ENCODE peak calls at places on chromosomes 7 and 10, in ten cellular contexts. B is neural progenitor cell; L is upper lobe of right lung; O is suprapubic skin; T is CD4-positive, alpha-beta T cell; Q is H9; E is transverse colon; K is HCT116; A is mesenchymal stem cell; F is naive thymus-derived CD4-positive, alpha-beta T cell. J is an unnamed sample.

GRCh38 chr7:142894112-142894835 is 8.7 kb upstream of the TRPV6 start:
- DNase-seq in T (no peak), B (no peak), F (no peak), A (no peak), K (no peak), E (no peak), Q (peak; percentile 15), O (peak; percentile 54), L (no peak), J (no peak)

GRCh38 chr7:95411036-95411435 is 14.9 kb upstream of the PON3 start:
- DNase-seq in K (no peak), B (no peak), E (no peak), T (no peak), L (no peak), Q (no peak), A (peak; percentile 45), F (no peak), O (no peak), J (no peak)

GRCh38 chr7:18610331-18610948 is 114.9 kb downstream of the HDAC9 start:
- DNase-seq in Q (peak; percentile 42), A (peak; percentile 35), F (no peak), L (no peak), E (no peak), O (no peak), B (peak; percentile 64), K (peak; percentile 44), T (no peak), J (no peak)

GRCh38 chr10:26448706-26449435 is 10.7 kb downstream of the APBB1IP start:
- DNase-seq in E (peak; percentile 60), T (peak; percentile 60), K (no peak), B (no peak), L (no peak), Q (no peak), F (peak; percentile 83), A (no peak), O (no peak), J (no peak)

GRCh38 chr10:6201511-6201975 is 1.2 kb upstream of the PFKFB3 start:
- DNase-seq in O (peak; percentile 90), E (peak; percentile 80), B (peak; percentile 88), K (no peak), L (peak; percentile 87), F (peak; percentile 86), A (peak; percentile 54), Q (peak; percentile 59), T (peak; percentile 85), J (peak; percentile 41)

GRCh38 chr7:91553410-91553895 is 289.2 kb downstream of the FZD1 start:
- DNase-seq in Q (no peak), K (no peak), F (no peak), O (no peak), B (no peak), E (no peak), T (no peak), L (no peak), A (no peak), J (no peak)

GRCh38 chr7:35250941-35251340 is 3.0 kb downstream of the TBX20 start:
- DNase-seq in F (no peak), K (no peak), B (no peak), O (no peak), Q (no peak), L (no peak), T (no peak), A (no peak), E (no peak), J (no peak)

GRCh38 chr10:52004342-52004949 is 305.1 kb upstream of the CSTF2T start:
- DNase-seq in Q (no peak), L (no peak), T (no peak), O (no peak), B (peak; percentile 63), A (peak; percentile 58), E (no peak), F (no peak), K (peak; percentile 22), J (no peak)

GRCh38 chr7:2873686-2874551 is 29.8 kb upstream of the GNA12 start:
- DNase-seq in T (no peak), Q (peak; percentile 94), A (peak; percentile 93), E (no peak), L (no peak), K (peak; percentile 81), F (no peak), O (no peak), B (peak; percentile 30), J (peak; percentile 91)
- H3K27ac ChIP-seq in T (no peak overlapping the region), Q (peak overlapping the region; percentile 31), A (peak overlapping the region; percentile 83), E (no peak overlapping the region), L (no peak overlapping the region), K (no peak overlapping the region), F (no peak overlapping the region), O (no peak overlapping the region), B (peak overlapping the region; percentile 47), J (peak overlapping the region; percentile 95)

DNA sequence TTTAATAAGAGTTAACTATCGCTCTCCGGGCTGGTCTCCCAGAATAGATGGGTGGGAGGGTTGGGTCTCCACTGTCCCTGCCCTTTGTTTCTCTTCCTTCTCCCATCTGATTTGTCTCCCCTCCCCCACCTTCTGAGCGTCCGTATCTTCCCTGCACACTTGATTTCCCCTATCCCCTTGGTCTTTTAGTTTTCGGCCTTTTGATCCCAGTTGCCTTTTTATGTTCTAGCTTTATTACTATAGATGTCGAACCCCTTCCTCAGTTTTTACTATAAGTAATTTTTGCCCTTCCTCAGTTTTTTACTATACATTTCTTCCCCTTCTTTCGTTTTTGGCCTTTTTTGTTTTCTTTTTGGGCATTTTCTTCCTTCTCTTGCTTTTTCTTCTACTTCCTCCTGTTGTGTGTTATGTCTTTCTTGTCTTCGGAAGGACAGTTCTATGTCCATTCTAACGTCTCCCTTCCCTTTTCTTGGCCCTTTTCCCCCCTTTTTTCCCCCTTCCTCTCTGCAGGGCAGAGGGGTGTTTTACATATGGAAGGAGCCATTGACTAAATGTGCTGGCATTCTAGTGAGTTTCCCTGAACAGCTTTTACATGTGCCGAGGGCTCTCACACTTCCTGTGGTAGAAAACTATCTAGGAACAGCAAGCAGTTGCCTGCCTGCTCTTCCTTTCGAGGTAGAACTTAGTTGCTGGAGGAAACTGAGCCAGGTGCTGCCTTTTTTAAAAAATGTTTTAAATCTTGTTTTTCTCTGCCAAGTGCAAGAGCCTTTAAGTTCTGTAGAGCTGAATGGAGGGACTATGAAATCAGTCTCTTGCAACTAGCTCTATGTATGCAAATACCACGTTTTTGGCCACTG is 2.8 kb downstream of the TET1 start:
- DNase-seq in F (no peak), E (no peak), O (no peak), A (peak; percentile 68), K (no peak), B (peak; percentile 67), T (no peak), Q (peak; percentile 70), L (no peak), J (no peak)
- H3K27ac ChIP-seq in F (no peak overlapping the region), E (peak overlapping the region; percentile 19), O (no peak overlapping the region), A (peak overlapping the region; percentile 29), K (no peak overlapping the region), B (peak overlapping the region; percentile 64), T (no peak overlapping the region), Q (peak overlapping the region; percentile 91), L (no peak overlapping the region), J (no peak overlapping the region)

GRCh38 chr7:31646969-31647368 is 40.0 kb upstream of the PPP1R17 start:
- DNase-seq in O (no peak), T (no peak), L (no peak), E (no peak), B (no peak), Q (no peak), A (no peak), F (no peak), K (no peak), J (peak; percentile 8)

GRCh38 chr7:31642681-31643115 is 44.3 kb upstream of the PPP1R17 start:
- DNase-seq in T (no peak), K (no peak), A (no peak), E (no peak), Q (no peak), L (no peak), O (no peak), B (no peak), F (no peak), J (no peak)

GRCh38 chr7:31651800-31652326 is 35.2 kb upstream of the PPP1R17 start:
- DNase-seq in L (no peak), O (no peak), T (no peak), F (no peak), E (no peak), Q (no peak), A (no peak), B (no peak), K (no peak), J (no peak)

GRCh38 chr7:31651234-31651633 is 35.8 kb upstream of the PPP1R17 start:
- DNase-seq in B (no peak), L (no peak), T (no peak), O (no peak), Q (no peak), K (no peak), A (no peak), E (no peak), F (no peak), J (no peak)

DNA sequence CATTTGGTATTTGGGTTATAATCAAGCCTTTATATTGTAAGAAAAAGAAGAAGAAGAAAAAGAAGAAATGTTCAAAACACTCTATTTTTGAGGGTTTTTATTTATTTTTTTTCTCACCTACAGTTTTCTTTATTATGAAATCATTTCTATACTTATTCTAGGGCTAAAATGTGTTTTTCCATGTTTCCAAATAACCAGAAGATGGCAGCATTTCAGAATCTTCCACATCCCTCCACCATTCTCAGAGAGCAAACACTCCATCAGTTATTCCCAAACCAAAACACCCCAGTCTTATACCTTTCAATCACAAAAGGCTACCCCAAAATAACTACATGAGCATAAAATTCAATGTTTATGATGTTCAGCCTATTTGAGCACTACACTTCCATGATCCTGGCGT is 38.7 kb upstream of the PPP1R17 start:
- DNase-seq in E (no peak), O (no peak), Q (no peak), F (no peak), B (peak; percentile 23), A (peak; percentile 2), T (no peak), L (no peak), K (no peak), J (no peak)
- H3K27ac ChIP-seq in E (no peak overlapping the region), O (no peak overlapping the region), Q (no peak overlapping the region), F (no peak overlapping the region), B (no peak overlapping the region), A (no peak overlapping the region), T (no peak overlapping the region), L (no peak overlapping the region), K (no peak overlapping the region), J (no peak overlapping the region)

GRCh38 chr7:28157311-28157710 is 23.3 kb downstream of the JAZF1 start:
- DNase-seq in L (no peak), K (no peak), A (no peak), T (no peak), B (no peak), F (no peak), O (no peak), E (no peak), Q (no peak), J (no peak)

GRCh38 chr7:28157826-28158416 is 22.7 kb downstream of the JAZF1 start:
- DNase-seq in E (no peak), B (no peak), O (no peak), A (no peak), L (no peak), F (no peak), Q (no peak), T (no peak), K (no peak), J (no peak)

GRCh38 chr7:28155019-28155660 is 25.5 kb downstream of the JAZF1 start:
- DNase-seq in F (no peak), B (no peak), A (no peak), T (no peak), Q (no peak), K (no peak), L (no peak), E (no peak), O (no peak), J (no peak)

GRCh38 chr7:28156401-28156800 is 24.2 kb downstream of the JAZF1 start:
- DNase-seq in E (no peak), Q (no peak), T (no peak), B (no peak), O (no peak), K (no peak), F (no peak), A (no peak), L (no peak), J (no peak)

DNA sequence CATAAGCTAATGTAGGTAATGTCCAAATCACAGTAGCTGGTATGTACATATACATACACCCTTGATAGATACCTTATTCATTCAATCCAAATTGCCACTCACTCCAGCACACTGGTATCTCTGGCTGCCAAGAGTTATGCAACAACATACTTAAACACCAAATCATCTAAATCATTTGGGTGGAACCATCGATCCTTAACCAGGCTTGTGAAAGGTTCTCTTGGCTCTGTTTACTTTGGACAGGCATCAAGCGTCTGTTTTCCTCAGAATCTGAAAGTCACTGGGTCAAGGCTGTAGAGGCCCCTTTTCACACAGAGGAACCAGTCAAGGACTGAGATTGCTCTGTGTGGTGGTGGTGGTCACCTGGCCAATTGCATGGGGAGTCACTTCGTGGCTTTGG is 24.6 kb downstream of the JAZF1 start:
- DNase-seq in T (no peak), L (no peak), F (no peak), B (no peak), A (peak; percentile 46), O (no peak), K (no peak), E (no peak), Q (no peak), J (peak; percentile 36)
- H3K27ac ChIP-seq in T (no peak overlapping the region), L (no peak overlapping the region), F (no peak overlapping the region), B (no peak overlapping the region), A (peak overlapping the region; percentile 85), O (peak overlapping the region; percentile 40), K (no peak overlapping the region), E (no peak overlapping the region), Q (no peak overlapping the region), J (peak overlapping the region; percentile 10)